ENCODE peak calls at places on chromosomes 2 and 18, in ten cellular contexts. D is heart left ventricle, N is A549, W is body of pancreas, B is testis, X is esophagus squamous epithelium, C is spleen, Z is tibial nerve, P is thyroid gland, O is Peyer's patch. S is an unnamed sample. For H3K9me3, the result is how much of the 10 kb centered on the place peaks cover.

GRCh38 chr2:20110383-20110782 is 59.0 kb upstream of the LAPTM4A start:
- DNase-seq in D (no peak), N (no peak), P (no peak), B (no peak), W (no peak), Z (no peak), X (no peak), O (no peak), C (no peak), S (no peak)

GRCh38 chr2:57376985-57377384 is 669.6 kb upstream of the VRK2 start:
- DNase-seq in W (no peak), B (no peak), D (no peak), X (no peak), N (no peak), Z (no peak), O (no peak), P (no peak), C (no peak), S (no peak)

GRCh38 chr2:201148434-201148833 is 32.5 kb downstream of the CFLAR start:
- DNase-seq in O (no peak), P (no peak), Z (no peak), B (no peak), C (no peak), W (no peak), X (no peak), N (no peak), D (no peak), S (no peak)

GRCh38 chr2:85769236-85769986 is 15.6 kb downstream of the ATOH8 start:
- DNase-seq in C (no peak), P (peak), Z (no peak), B (no peak), W (no peak), X (no peak), O (no peak), N (peak), D (no peak), S (no peak)

GRCh38 chr2:143841935-143842334 is 678.0 kb downstream of the ZEB2 start:
- DNase-seq in B (no peak), P (no peak), N (no peak), W (no peak), O (no peak), Z (no peak), X (no peak), D (no peak), C (no peak), S (no peak)

GRCh38 chr2:95372845-95373244 is 29.7 kb upstream of the FAHD2A start:
- DNase-seq in D (no peak), B (no peak), X (no peak), O (no peak), Z (no peak), C (peak), P (no peak), N (no peak), W (no peak), S (no peak)

GRCh38 chr2:209918251-209918650 is 84.2 kb upstream of the RPE start:
- DNase-seq in P (no peak), B (no peak), N (no peak), X (no peak), C (no peak), W (no peak), O (no peak), D (no peak), Z (no peak), S (no peak)

GRCh38 chr2:141392517-141393213 is 738.2 kb downstream of the LRP1B start:
- DNase-seq in D (no peak), W (no peak), Z (no peak), C (no peak), O (no peak), N (peak), B (no peak), X (no peak), P (no peak), S (no peak)

GRCh38 chr2:109415460-109416004 is 198.2 kb downstream of the SEPTIN10 start:
- DNase-seq in O (no peak), C (no peak), N (no peak), B (no peak), W (no peak), Z (no peak), X (no peak), D (no peak), P (no peak), S (no peak)

GRCh38 chr18:2847341-2848144 is 737 bp downstream of the EMILIN2 start:
- DNase-seq in B (peak), P (no peak), Z (no peak), O (no peak), N (no peak), X (no peak), W (peak), D (peak), C (peak), S (no peak)

GRCh38 chr18:58661423-58661822 is 9.8 kb upstream of the MALT1 start:
- DNase-seq in B (no peak), W (no peak), P (no peak), O (no peak), N (no peak), X (no peak), D (no peak), Z (no peak), C (no peak), S (no peak)

GRCh38 chr18:58662118-58662517 is 9.1 kb upstream of the MALT1 start:
- DNase-seq in P (no peak), O (peak), N (no peak), D (no peak), C (no peak), X (no peak), W (no peak), Z (no peak), B (no peak), S (no peak)

GRCh38 chr18:58660915-58661314 is 10.3 kb upstream of the MALT1 start:
- DNase-seq in N (no peak), B (no peak), P (no peak), X (no peak), Z (no peak), C (peak), D (no peak), O (no peak), W (no peak), S (no peak)

GRCh38 chr18:58657494-58657893 is 13.8 kb upstream of the MALT1 start:
- DNase-seq in Z (no peak), D (no peak), X (no peak), C (no peak), B (no peak), P (no peak), O (no peak), W (no peak), N (no peak), S (no peak)

GRCh38 chr18:58659691-58660090 is 11.6 kb upstream of the MALT1 start:
- DNase-seq in Z (no peak), O (no peak), C (no peak), W (no peak), P (no peak), X (no peak), N (no peak), B (no peak), D (no peak), S (no peak)
- TF ChIP-seq POLR2A in Z (no peak), O (no peak), C (no peak), W (no peak), P (no peak), X (no peak), N (no peak), B (no peak), D (no peak), S (no peak)

GRCh38 chr2:237319086-237319820 is 94.7 kb downstream of the COL6A3 start:
- DNase-seq in W (no peak), C (no peak), D (no peak), B (no peak), Z (no peak), N (no peak), X (no peak), P (no peak), O (no peak), S (no peak)
- H3K27ac ChIP-seq in W (no peak), C (no peak), D (no peak), B (peak), Z (no peak), N (no peak), X (no peak), P (no peak), O (no peak), S (peak)

GRCh38 chr18:14971461-14972185 is 223.7 kb downstream of the ANKRD30B start:
- DNase-seq in D (no peak), X (no peak), P (peak), B (no peak), W (no peak), N (no peak), O (no peak), Z (no peak), C (no peak), S (no peak)
- H3K9me3 ChIP-seq in D (under half), X (under half), P (under half), B (under half), W (under half), N (under half), O (under half), Z (under half), C (under half), S (under half)

DNA sequence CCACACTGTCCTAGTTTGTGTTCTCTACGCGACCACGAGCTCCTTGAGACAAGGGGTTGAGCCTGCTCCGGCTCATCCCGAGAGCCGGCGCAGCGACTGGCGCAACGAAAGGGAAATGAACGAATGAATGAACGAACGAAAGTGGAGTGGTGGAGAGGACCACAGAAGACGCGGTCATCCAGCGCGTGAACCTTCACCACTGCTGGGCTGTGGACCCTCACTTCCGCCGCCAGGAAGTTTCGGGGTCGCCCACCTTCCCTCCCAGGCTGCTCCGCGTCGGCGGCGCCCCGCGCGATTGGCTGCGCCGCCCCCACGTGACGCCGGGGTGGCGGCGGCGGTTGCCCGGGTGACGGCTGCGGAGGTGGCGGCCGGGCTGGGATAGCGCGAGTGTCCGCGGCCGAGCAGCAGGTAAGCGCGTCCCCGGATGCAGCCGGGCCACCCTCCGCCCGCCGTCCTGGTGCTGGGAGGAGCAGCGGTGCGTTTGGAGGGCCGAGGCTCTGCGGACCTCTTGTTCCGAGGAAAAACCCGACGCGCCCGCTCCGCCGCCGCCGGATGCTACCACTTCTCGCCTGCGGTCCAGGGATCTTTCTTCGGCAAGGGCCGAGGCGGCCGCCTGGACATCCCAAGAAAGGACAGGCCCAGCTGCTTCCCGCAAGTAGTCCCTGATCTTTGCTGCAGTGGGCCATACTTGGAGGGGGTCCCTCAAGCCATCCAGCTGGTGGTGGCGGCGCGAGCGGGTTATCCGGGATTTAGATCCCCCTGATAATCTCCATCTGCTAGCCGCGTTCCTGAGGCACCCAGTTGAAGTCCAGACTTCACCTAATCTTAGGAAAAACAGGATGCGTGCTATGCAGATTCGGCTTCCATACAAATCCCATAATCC is at the start of gene ARMC9:
- DNase-seq in W (peak), D (peak), O (peak), Z (peak), P (peak), X (no peak), B (peak), N (peak), C (peak), S (peak)
- TF ChIP-seq POLR2A in W (peak), D (no peak), O (no peak), Z (peak), P (no peak), X (no peak), B (no peak), N (peak), C (no peak), S (peak)

GRCh38 chr18:12821408-12821807 is 62.6 kb downstream of the PTPN2 start:
- DNase-seq in W (no peak), C (no peak), B (no peak), O (no peak), N (no peak), D (no peak), P (no peak), X (no peak), Z (no peak), S (no peak)
- H3K27ac ChIP-seq in W (no peak), C (no peak), B (no peak), O (no peak), N (no peak), D (no peak), P (no peak), X (no peak), Z (no peak), S (no peak)

S was measured in transverse colon.